ENCODE peak calls at places on chromosomes 7 and 10, in ten cellular contexts. One of them, this sample, is unnamed.

GRCh38 chr7:76122516-76123239 is 74.8 kb downstream of the MDH2 start:
- DNase-seq in NCI-H2081: no peak
- DNase-seq in HFFc6: no peak
- DNase-seq in Kasumi-1: peak
- DNase-seq in pulmonary artery endothelial cell: no peak
- DNase-seq in T-helper 9 cell: no peak
- DNase-seq in activated CD4-positive, alpha-beta T cell treated with anti-CD3 and anti-CD28 coated beads for 4 hours: no peak
- DNase-seq in NAMALWA: no peak
- DNase-seq in GM06990: no peak
- DNase-seq in T follicular helper cell: no peak
- DNase-seq in this sample: no peak

GRCh38 chr7:88233828-88234227 is 14.0 kb upstream of the SRI start:
- DNase-seq in NCI-H2081: no peak
- DNase-seq in HFFc6: no peak
- DNase-seq in Kasumi-1: no peak
- DNase-seq in pulmonary artery endothelial cell: no peak
- DNase-seq in T-helper 9 cell: no peak
- DNase-seq in activated CD4-positive, alpha-beta T cell treated with anti-CD3 and anti-CD28 coated beads for 4 hours: no peak
- DNase-seq in NAMALWA: no peak
- DNase-seq in GM06990: no peak
- DNase-seq in T follicular helper cell: no peak
- DNase-seq in this sample: no peak

GRCh38 chr10:120424198-120424464 is 32.9 kb upstream of the PLPP4 start:
- DNase-seq in NCI-H2081: no peak
- DNase-seq in HFFc6: no peak
- DNase-seq in Kasumi-1: no peak
- DNase-seq in pulmonary artery endothelial cell: no peak
- DNase-seq in T-helper 9 cell: no peak
- DNase-seq in activated CD4-positive, alpha-beta T cell treated with anti-CD3 and anti-CD28 coated beads for 4 hours: no peak
- DNase-seq in NAMALWA: no peak
- DNase-seq in GM06990: no peak
- DNase-seq in T follicular helper cell: no peak
- DNase-seq in this sample: no peak

GRCh38 chr7:46900312-46901263 is 681.3 kb downstream of the TNS3 start:
- DNase-seq in NCI-H2081: no peak
- DNase-seq in HFFc6: peak
- DNase-seq in Kasumi-1: no peak
- DNase-seq in pulmonary artery endothelial cell: no peak
- DNase-seq in T-helper 9 cell: no peak
- DNase-seq in activated CD4-positive, alpha-beta T cell treated with anti-CD3 and anti-CD28 coated beads for 4 hours: no peak
- DNase-seq in NAMALWA: no peak
- DNase-seq in GM06990: no peak
- DNase-seq in T follicular helper cell: no peak
- DNase-seq in this sample: no peak

GRCh38 chr7:81218480-81219106 is 299.7 kb upstream of the SEMA3C start:
- DNase-seq in NCI-H2081: no peak
- DNase-seq in HFFc6: no peak
- DNase-seq in Kasumi-1: no peak
- DNase-seq in pulmonary artery endothelial cell: no peak
- DNase-seq in T-helper 9 cell: no peak
- DNase-seq in activated CD4-positive, alpha-beta T cell treated with anti-CD3 and anti-CD28 coated beads for 4 hours: no peak
- DNase-seq in NAMALWA: no peak
- DNase-seq in GM06990: no peak
- DNase-seq in T follicular helper cell: no peak
- DNase-seq in this sample: no peak

GRCh38 chr10:121910673-121911420 is 17.0 kb downstream of the ATE1 start:
- DNase-seq in NCI-H2081: no peak
- DNase-seq in HFFc6: peak
- DNase-seq in Kasumi-1: no peak
- DNase-seq in pulmonary artery endothelial cell: no peak
- DNase-seq in T-helper 9 cell: no peak
- DNase-seq in activated CD4-positive, alpha-beta T cell treated with anti-CD3 and anti-CD28 coated beads for 4 hours: no peak
- DNase-seq in NAMALWA: no peak
- DNase-seq in GM06990: peak
- DNase-seq in T follicular helper cell: no peak
- DNase-seq in this sample: no peak

GRCh38 chr7:43639858-43640491 is 57.1 kb downstream of the STK17A start:
- DNase-seq in NCI-H2081: peak
- DNase-seq in HFFc6: peak
- DNase-seq in Kasumi-1: no peak
- DNase-seq in pulmonary artery endothelial cell: peak
- DNase-seq in T-helper 9 cell: no peak
- DNase-seq in activated CD4-positive, alpha-beta T cell treated with anti-CD3 and anti-CD28 coated beads for 4 hours: no peak
- DNase-seq in NAMALWA: no peak
- DNase-seq in GM06990: no peak
- DNase-seq in T follicular helper cell: no peak
- DNase-seq in this sample: no peak

GRCh38 chr7:28573059-28573553 is 160.8 kb downstream of the CREB5 start:
- DNase-seq in NCI-H2081: peak
- DNase-seq in HFFc6: no peak
- DNase-seq in Kasumi-1: no peak
- DNase-seq in pulmonary artery endothelial cell: no peak
- DNase-seq in T-helper 9 cell: no peak
- DNase-seq in activated CD4-positive, alpha-beta T cell treated with anti-CD3 and anti-CD28 coated beads for 4 hours: no peak
- DNase-seq in NAMALWA: peak
- DNase-seq in GM06990: peak
- DNase-seq in T follicular helper cell: no peak
- DNase-seq in this sample: no peak

GRCh38 chr7:28990200-28990960 is 32.2 kb upstream of the TRIL start:
- DNase-seq in NCI-H2081: no peak
- DNase-seq in HFFc6: no peak
- DNase-seq in Kasumi-1: no peak
- DNase-seq in pulmonary artery endothelial cell: no peak
- DNase-seq in T-helper 9 cell: no peak
- DNase-seq in activated CD4-positive, alpha-beta T cell treated with anti-CD3 and anti-CD28 coated beads for 4 hours: no peak
- DNase-seq in NAMALWA: no peak
- DNase-seq in GM06990: no peak
- DNase-seq in T follicular helper cell: no peak
- DNase-seq in this sample: no peak

GRCh38 chr7:106766551-106766950 is 98.5 kb upstream of the PIK3CG start:
- DNase-seq in NCI-H2081: no peak
- DNase-seq in HFFc6: no peak
- DNase-seq in Kasumi-1: no peak
- DNase-seq in pulmonary artery endothelial cell: no peak
- DNase-seq in T-helper 9 cell: no peak
- DNase-seq in activated CD4-positive, alpha-beta T cell treated with anti-CD3 and anti-CD28 coated beads for 4 hours: no peak
- DNase-seq in NAMALWA: no peak
- DNase-seq in GM06990: no peak
- DNase-seq in T follicular helper cell: no peak
- DNase-seq in this sample: no peak

GRCh38 chr7:143487566-143487965 is 9.9 kb downstream of the TAS2R41 start:
- DNase-seq in NCI-H2081: peak
- DNase-seq in HFFc6: peak
- DNase-seq in Kasumi-1: no peak
- DNase-seq in pulmonary artery endothelial cell: no peak
- DNase-seq in T-helper 9 cell: no peak
- DNase-seq in activated CD4-positive, alpha-beta T cell treated with anti-CD3 and anti-CD28 coated beads for 4 hours: no peak
- DNase-seq in NAMALWA: no peak
- DNase-seq in GM06990: no peak
- DNase-seq in T follicular helper cell: no peak
- DNase-seq in this sample: no peak

GRCh38 chr7:108292541-108292940 is 162.4 kb upstream of the LAMB4 start:
- DNase-seq in NCI-H2081: no peak
- DNase-seq in HFFc6: no peak
- DNase-seq in Kasumi-1: no peak
- DNase-seq in pulmonary artery endothelial cell: no peak
- DNase-seq in T-helper 9 cell: no peak
- DNase-seq in activated CD4-positive, alpha-beta T cell treated with anti-CD3 and anti-CD28 coated beads for 4 hours: no peak
- DNase-seq in NAMALWA: no peak
- DNase-seq in GM06990: no peak
- DNase-seq in T follicular helper cell: no peak
- DNase-seq in this sample: no peak

GRCh38 chr7:142855756-142856564 is 1.1 kb downstream of the EPHB6 start:
- DNase-seq in NCI-H2081: peak
- DNase-seq in HFFc6: no peak
- DNase-seq in Kasumi-1: no peak
- DNase-seq in pulmonary artery endothelial cell: no peak
- DNase-seq in T-helper 9 cell: no peak
- DNase-seq in activated CD4-positive, alpha-beta T cell treated with anti-CD3 and anti-CD28 coated beads for 4 hours: no peak
- DNase-seq in NAMALWA: no peak
- DNase-seq in GM06990: no peak
- DNase-seq in T follicular helper cell: no peak
- DNase-seq in this sample: no peak

GRCh38 chr10:35339946-35340345 is 3.6 kb downstream of the CCNY start:
- DNase-seq in NCI-H2081: no peak
- DNase-seq in HFFc6: no peak
- DNase-seq in Kasumi-1: no peak
- DNase-seq in pulmonary artery endothelial cell: no peak
- DNase-seq in T-helper 9 cell: no peak
- DNase-seq in activated CD4-positive, alpha-beta T cell treated with anti-CD3 and anti-CD28 coated beads for 4 hours: no peak
- DNase-seq in NAMALWA: no peak
- DNase-seq in GM06990: peak
- DNase-seq in T follicular helper cell: no peak
- DNase-seq in this sample: no peak

GRCh38 chr10:12910835-12911234 is 90.7 kb downstream of the CCDC3 start:
- DNase-seq in NCI-H2081: no peak
- DNase-seq in HFFc6: no peak
- DNase-seq in Kasumi-1: no peak
- DNase-seq in pulmonary artery endothelial cell: no peak
- DNase-seq in T-helper 9 cell: no peak
- DNase-seq in activated CD4-positive, alpha-beta T cell treated with anti-CD3 and anti-CD28 coated beads for 4 hours: no peak
- DNase-seq in NAMALWA: no peak
- DNase-seq in GM06990: no peak
- DNase-seq in T follicular helper cell: no peak
- DNase-seq in this sample: no peak

GRCh38 chr10:97827778-97828291 is 21.8 kb upstream of the GOLGA7B start:
- DNase-seq in NCI-H2081: no peak
- DNase-seq in HFFc6: peak
- DNase-seq in Kasumi-1: no peak
- DNase-seq in pulmonary artery endothelial cell: no peak
- DNase-seq in T-helper 9 cell: no peak
- DNase-seq in activated CD4-positive, alpha-beta T cell treated with anti-CD3 and anti-CD28 coated beads for 4 hours: no peak
- DNase-seq in NAMALWA: no peak
- DNase-seq in GM06990: no peak
- DNase-seq in T follicular helper cell: no peak
- DNase-seq in this sample: no peak

GRCh38 chr7:142248166-142249160 is 9.4 kb downstream of the PRSS58 start:
- DNase-seq in NCI-H2081: no peak
- DNase-seq in HFFc6: no peak
- DNase-seq in Kasumi-1: no peak
- DNase-seq in pulmonary artery endothelial cell: no peak
- DNase-seq in T-helper 9 cell: no peak
- DNase-seq in activated CD4-positive, alpha-beta T cell treated with anti-CD3 and anti-CD28 coated beads for 4 hours: no peak
- DNase-seq in NAMALWA: no peak
- DNase-seq in GM06990: no peak
- DNase-seq in T follicular helper cell: no peak
- DNase-seq in this sample: no peak

GRCh38 chr7:20786421-20786778 is 286 bp downstream of the SP8 start:
- DNase-seq in NCI-H2081: peak
- DNase-seq in HFFc6: no peak
- DNase-seq in Kasumi-1: no peak
- DNase-seq in pulmonary artery endothelial cell: no peak
- DNase-seq in T-helper 9 cell: no peak
- DNase-seq in activated CD4-positive, alpha-beta T cell treated with anti-CD3 and anti-CD28 coated beads for 4 hours: no peak
- DNase-seq in NAMALWA: no peak
- DNase-seq in GM06990: no peak
- DNase-seq in T follicular helper cell: no peak
- DNase-seq in this sample: no peak

GRCh38 chr10:52261362-52261761 is 52.7 kb upstream of the DKK1 start:
- DNase-seq in NCI-H2081: no peak
- DNase-seq in HFFc6: no peak
- DNase-seq in Kasumi-1: no peak
- DNase-seq in pulmonary artery endothelial cell: no peak
- DNase-seq in T-helper 9 cell: no peak
- DNase-seq in activated CD4-positive, alpha-beta T cell treated with anti-CD3 and anti-CD28 coated beads for 4 hours: no peak
- DNase-seq in NAMALWA: no peak
- DNase-seq in GM06990: no peak
- DNase-seq in T follicular helper cell: no peak
- DNase-seq in this sample: no peak

GRCh38 chr10:97498841-97499560 is at the start of gene UBTD1:
- DNase-seq in NCI-H2081: no peak
- DNase-seq in HFFc6: no peak
- DNase-seq in Kasumi-1: peak
- DNase-seq in pulmonary artery endothelial cell: no peak
- DNase-seq in T-helper 9 cell: peak
- DNase-seq in activated CD4-positive, alpha-beta T cell treated with anti-CD3 and anti-CD28 coated beads for 4 hours: peak
- DNase-seq in NAMALWA: no peak
- DNase-seq in GM06990: peak
- DNase-seq in T follicular helper cell: peak
- DNase-seq in this sample: no peak

GRCh38 chr10:6033954-6034353 is 28.2 kb downstream of the IL2RA start:
- DNase-seq in NCI-H2081: no peak
- DNase-seq in HFFc6: peak
- DNase-seq in Kasumi-1: no peak
- DNase-seq in pulmonary artery endothelial cell: no peak
- DNase-seq in T-helper 9 cell: no peak
- DNase-seq in activated CD4-positive, alpha-beta T cell treated with anti-CD3 and anti-CD28 coated beads for 4 hours: no peak
- DNase-seq in NAMALWA: no peak
- DNase-seq in GM06990: no peak
- DNase-seq in T follicular helper cell: no peak
- DNase-seq in this sample: no peak